ENCODE peak calls at places on chromosomes 16 and 17, in eight cellular contexts. A is tibial nerve, T is fibroblast of the aortic adventitia, E is mucosa of descending colon, Y is transverse colon, V is Caco-2, Q is fibroblast of mammary gland, C is OCI-LY7. D is an unnamed sample.

GRCh38 chr17:45020354-45021138 is 30.9 kb downstream of the DCAKD start:
- DNase-seq in A (peak), T (peak), E (peak), Y (peak), V (no peak), Q (peak), C (no peak), D (no peak)

GRCh38 chr16:68229431-68230175 is 6.3 kb downstream of the ESRP2 start:
- DNase-seq in A (no peak), T (peak), E (no peak), Y (no peak), V (peak), Q (peak), C (peak), D (peak)

GRCh38 chr17:78838574-78839005 is 2.0 kb downstream of the USP36 start:
- DNase-seq in A (no peak), T (no peak), E (peak), Y (peak), V (no peak), Q (no peak), C (no peak), D (no peak)

GRCh38 chr17:76527430-76528111 is 9.9 kb downstream of the CYGB start:
- DNase-seq in A (peak), T (peak), E (peak), Y (peak), V (peak), Q (peak), C (peak), D (no peak)

GRCh38 chr16:4376126-4376819 is 4.6 kb downstream of the VASN start:
- DNase-seq in A (peak), T (peak), E (peak), Y (peak), V (no peak), Q (peak), C (no peak), D (no peak)

GRCh38 chr17:76120658-76121008 is 17.0 kb upstream of the EXOC7 start:
- DNase-seq in A (no peak), T (no peak), E (no peak), Y (no peak), V (no peak), Q (no peak), C (no peak), D (no peak)

GRCh38 chr17:77253611-77254051 is 112.9 kb downstream of the SEC14L1 start:
- DNase-seq in A (no peak), T (no peak), E (no peak), Y (no peak), V (no peak), Q (peak), C (peak), D (no peak)

GRCh38 chr17:39621523-39622379 is 5.0 kb upstream of the PPP1R1B start:
- DNase-seq in A (peak), T (peak), E (peak), Y (peak), V (peak), Q (peak), C (peak), D (peak)

GRCh38 chr17:5610956-5611355 is 26.6 kb upstream of the NLRP1 start:
- DNase-seq in A (no peak), T (no peak), E (no peak), Y (no peak), V (no peak), Q (no peak), C (no peak), D (no peak)

GRCh38 chr17:27559996-27560481 is 70.9 kb upstream of the LGALS9 start:
- DNase-seq in A (peak), T (peak), E (peak), Y (peak), V (no peak), Q (peak), C (no peak), D (no peak)

GRCh38 chr17:61686114-61686513 is 95.1 kb upstream of the NACA2 start:
- DNase-seq in A (no peak), T (no peak), E (no peak), Y (no peak), V (no peak), Q (no peak), C (no peak), D (no peak)

GRCh38 chr17:62014526-62014925 is 50.6 kb downstream of the MED13 start:
- DNase-seq in A (no peak), T (no peak), E (no peak), Y (no peak), V (no peak), Q (no peak), C (no peak), D (no peak)

GRCh38 chr17:73390851-73391250 is 79.0 kb upstream of the CDC42EP4 start:
- DNase-seq in A (no peak), T (no peak), E (no peak), Y (no peak), V (no peak), Q (no peak), C (no peak), D (no peak)

GRCh38 chr17:68368387-68368786 is 77.1 kb downstream of the ARSG start:
- DNase-seq in A (no peak), T (no peak), E (no peak), Y (no peak), V (no peak), Q (no peak), C (no peak), D (no peak)

GRCh38 chr16:16861546-16861945 is 482.6 kb downstream of the NPIPA7 start:
- DNase-seq in A (no peak), T (peak), E (peak), Y (peak), V (peak), Q (peak), C (peak), D (no peak)

GRCh38 chr17:60579090-60579489 is 20.9 kb upstream of the PPM1D start:
- DNase-seq in A (no peak), T (peak), E (no peak), Y (no peak), V (no peak), Q (peak), C (no peak), D (no peak)

GRCh38 chr16:52629296-52629695 is 82.4 kb upstream of the TOX3 start:
- DNase-seq in A (no peak), T (no peak), E (no peak), Y (no peak), V (no peak), Q (no peak), C (no peak), D (no peak)

GRCh38 chr17:51029568-51030463 is 90.9 kb downstream of the SPAG9 start:
- DNase-seq in A (no peak), T (peak), E (no peak), Y (no peak), V (no peak), Q (peak), C (peak), D (no peak)
- H3K4me3 ChIP-seq in A (peak), T (peak), E (no peak), Y (peak), V (no peak), Q (no peak), C (no peak), D (no peak)

DNA sequence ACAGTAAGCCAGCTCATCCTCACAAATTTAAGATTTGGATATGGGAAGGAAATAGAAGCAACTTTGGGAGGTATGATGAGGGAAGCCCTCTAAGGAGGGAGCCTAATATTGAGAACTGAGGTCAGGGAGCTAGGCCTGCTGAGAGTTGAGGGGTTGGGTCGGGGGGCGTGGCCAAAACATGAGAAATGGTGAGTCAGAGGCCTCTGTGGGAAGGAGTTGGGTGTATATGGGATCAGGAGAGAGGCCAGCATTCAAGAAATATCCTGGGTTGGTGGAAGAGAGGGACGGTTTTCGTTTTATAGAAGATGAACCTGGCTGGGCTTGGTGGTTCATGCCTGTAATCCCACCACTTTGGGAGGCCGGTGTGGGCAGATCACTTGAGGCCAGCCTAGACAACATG is 48.4 kb downstream of the CLEC16A start:
- DNase-seq in A (no peak), T (peak), E (no peak), Y (peak), V (no peak), Q (peak), C (no peak), D (peak)
- H3K4me3 ChIP-seq in A (no peak), T (no peak), E (no peak), Y (no peak), V (no peak), Q (no peak), C (no peak), D (no peak)

GRCh38 chr17:49793309-49793708 is 4.8 kb downstream of the KAT7 start:
- DNase-seq in A (no peak), T (no peak), E (no peak), Y (no peak), V (no peak), Q (no peak), C (no peak), D (no peak)
- H3K4me3 ChIP-seq in A (no peak), T (no peak), E (no peak), Y (no peak), V (no peak), Q (no peak), C (no peak), D (no peak)

GRCh38 chr16:49452108-49452507 is 78.5 kb downstream of the C16orf78 start:
- DNase-seq in A (no peak), T (no peak), E (no peak), Y (no peak), V (no peak), Q (no peak), C (no peak), D (no peak)
- H3K4me3 ChIP-seq in A (no peak), T (no peak), E (no peak), Y (no peak), V (no peak), Q (no peak), C (no peak), D (no peak)

GRCh38 chr17:74490716-74491115 is 24.3 kb downstream of the CD300A start:
- DNase-seq in A (no peak), T (no peak), E (no peak), Y (no peak), V (no peak), Q (no peak), C (no peak), D (no peak)
- H3K4me3 ChIP-seq in A (no peak), T (no peak), E (no peak), Y (no peak), V (no peak), Q (no peak), C (no peak), D (no peak)

GRCh38 chr16:88993946-88994600 is 17.1 kb upstream of the CBFA2T3 start:
- DNase-seq in A (no peak), T (no peak), E (no peak), Y (no peak), V (no peak), Q (no peak), C (no peak), D (no peak)
- H3K4me3 ChIP-seq in A (no peak), T (no peak), E (no peak), Y (no peak), V (no peak), Q (no peak), C (no peak), D (no peak)